ENCODE peak calls at places on chromosomes 5 and 9, in nine cellular contexts. B is GM06990, Q is neural progenitor cell, T is fibroblast of pulmonary artery, G is tibial nerve, E is endodermal cell, X is mucosa of descending colon, V is HFF-Myc, U is foreskin fibroblast. R is an unnamed sample.
A peak's percentile ranks its signal among the peaks of the same experiment; 100 is the strongest.

GRCh38 chr5:177489119-177489716 is 8.2 kb downstream of the PDLIM7 start:
- DNase-seq in B (no peak), Q (peak; percentile 40), T (no peak), G (no peak), E (peak; percentile 80), X (peak; percentile 74), V (no peak), U (no peak), R (no peak)

GRCh38 chr9:36398745-36399144 is 1.3 kb downstream of the RNF38 start:
- DNase-seq in B (no peak), Q (no peak), T (peak; percentile 43), G (no peak), E (no peak), X (no peak), V (no peak), U (peak; percentile 75), R (no peak)

GRCh38 chr5:57887851-57888621 is 405.4 kb upstream of the ACTBL2 start:
- DNase-seq in B (no peak), Q (peak; percentile 70), T (peak; percentile 77), G (peak; percentile 22), E (peak; percentile 72), X (no peak), V (no peak), U (peak; percentile 29), R (peak; percentile 25)

GRCh38 chr9:126844085-126844484 is 16.4 kb upstream of the ZBTB34 start:
- DNase-seq in B (no peak), Q (no peak), T (peak; percentile 56), G (no peak), E (no peak), X (no peak), V (peak; percentile 79), U (peak; percentile 87), R (no peak)

GRCh38 chr9:34650816-34651215 is 1.2 kb upstream of the IL11RA start:
- DNase-seq in B (no peak), Q (no peak), T (peak; percentile 40), G (no peak), E (no peak), X (no peak), V (no peak), U (no peak), R (no peak)

GRCh38 chr9:16023466-16023865 is 470.6 kb downstream of the CCDC171 start:
- DNase-seq in B (no peak), Q (no peak), T (peak; percentile 28), G (no peak), E (no peak), X (no peak), V (no peak), U (peak; percentile 86), R (no peak)

GRCh38 chr5:95599252-95599651 is 20.6 kb upstream of the GPR150 start:
- DNase-seq in B (no peak), Q (no peak), T (no peak), G (no peak), E (no peak), X (no peak), V (no peak), U (no peak), R (no peak)

GRCh38 chr9:36147441-36148175 is 11.1 kb downstream of the GLIPR2 start:
- DNase-seq in B (no peak), Q (no peak), T (no peak), G (no peak), E (no peak), X (no peak), V (no peak), U (no peak), R (no peak)

GRCh38 chr5:140823475-140823874 is 2.1 kb downstream of the PCDHA5 start:
- DNase-seq in B (no peak), Q (no peak), T (no peak), G (no peak), E (no peak), X (peak; percentile 44), V (no peak), U (no peak), R (no peak)

GRCh38 chr5:140822281-140822629 is 842 bp downstream of the PCDHA5 start:
- DNase-seq in B (no peak), Q (no peak), T (no peak), G (no peak), E (no peak), X (no peak), V (no peak), U (no peak), R (no peak)

GRCh38 chr5:140821375-140822280 is at the start of gene PCDHA5:
- DNase-seq in B (no peak), Q (no peak), T (peak; percentile 18), G (peak; percentile 19), E (peak; percentile 50), X (no peak), V (no peak), U (no peak), R (no peak)
- TF ChIP-seq CTCF in B (peak; percentile 8), Q (no peak), T (peak; percentile 42), G (no peak), E (peak; percentile 55), X (no peak), V (peak; percentile 66), U (peak; percentile 30), R (no peak)

GRCh38 chr5:136028090-136028489 is 698 bp upstream of the TGFBI start:
- DNase-seq in B (no peak), Q (no peak), T (no peak), G (no peak), E (peak; percentile 46), X (no peak), V (no peak), U (no peak), R (no peak)

GRCh38 chr5:136027316-136027715 is 1.5 kb upstream of the TGFBI start:
- DNase-seq in B (no peak), Q (no peak), T (no peak), G (no peak), E (no peak), X (no peak), V (no peak), U (no peak), R (no peak)

GRCh38 chr5:136030252-136030651 is 1.5 kb downstream of the TGFBI start:
- DNase-seq in B (no peak), Q (no peak), T (no peak), G (no peak), E (peak; percentile 25), X (no peak), V (no peak), U (no peak), R (no peak)

GRCh38 chr5:136030956-136031611 is 2.3 kb downstream of the TGFBI start:
- DNase-seq in B (no peak), Q (peak; percentile 39), T (no peak), G (no peak), E (peak; percentile 26), X (no peak), V (no peak), U (no peak), R (no peak)

GRCh38 chr5:136028782-136029742 is at the start of gene TGFBI:
- DNase-seq in B (no peak), Q (peak; percentile 88), T (peak; percentile 73), G (peak; percentile 50), E (peak; percentile 90), X (peak; percentile 73), V (no peak), U (peak; percentile 60), R (no peak)
- TF ChIP-seq CTCF in B (no peak), Q (peak; percentile 27), T (no peak), G (no peak), E (peak; percentile 39), X (no peak), V (no peak), U (no peak), R (no peak)

DNA sequence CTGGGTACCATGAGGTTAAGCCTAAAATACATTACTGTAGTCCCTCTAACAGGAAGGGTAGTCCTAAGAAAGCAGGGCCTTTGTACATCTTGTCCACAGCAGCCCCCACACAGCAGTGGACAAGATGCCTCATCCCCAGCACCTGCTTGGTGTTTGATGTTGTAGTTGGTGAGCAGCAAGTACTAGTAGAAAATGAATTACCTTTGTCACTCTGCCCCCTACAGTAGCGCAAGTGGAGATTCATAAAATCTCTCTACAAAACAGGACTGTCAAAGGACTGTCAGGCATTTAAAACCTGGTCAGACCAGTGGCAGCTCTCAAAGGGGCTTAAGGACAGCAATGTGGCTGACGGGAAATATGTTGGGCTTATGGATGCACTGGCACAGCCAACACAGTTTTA is 122.5 kb downstream of the TMEM174 start:
- DNase-seq in B (no peak), Q (peak; percentile 39), T (no peak), G (no peak), E (no peak), X (no peak), V (no peak), U (no peak), R (no peak)
- TF ChIP-seq CTCF in B (peak; percentile 14), Q (peak; percentile 35), T (no peak), G (no peak), E (peak; percentile 61), X (no peak), V (no peak), U (no peak), R (peak; percentile 11)

GRCh38 chr5:28770307-28770706 is 1731.9 kb upstream of the CDH9 start:
- DNase-seq in B (no peak), Q (no peak), T (no peak), G (no peak), E (no peak), X (no peak), V (no peak), U (no peak), R (no peak)

GRCh38 chr5:28766565-28767158 is 1728.3 kb upstream of the CDH9 start:
- DNase-seq in B (no peak), Q (peak; percentile 51), T (peak; percentile 69), G (peak; percentile 7), E (no peak), X (no peak), V (no peak), U (no peak), R (no peak)
- TF ChIP-seq CTCF in B (peak; percentile 4), Q (peak; percentile 62), T (peak; percentile 36), G (peak; percentile 24), E (peak; percentile 85), X (no peak), V (no peak), U (peak; percentile 12), R (peak; percentile 61)

DNA sequence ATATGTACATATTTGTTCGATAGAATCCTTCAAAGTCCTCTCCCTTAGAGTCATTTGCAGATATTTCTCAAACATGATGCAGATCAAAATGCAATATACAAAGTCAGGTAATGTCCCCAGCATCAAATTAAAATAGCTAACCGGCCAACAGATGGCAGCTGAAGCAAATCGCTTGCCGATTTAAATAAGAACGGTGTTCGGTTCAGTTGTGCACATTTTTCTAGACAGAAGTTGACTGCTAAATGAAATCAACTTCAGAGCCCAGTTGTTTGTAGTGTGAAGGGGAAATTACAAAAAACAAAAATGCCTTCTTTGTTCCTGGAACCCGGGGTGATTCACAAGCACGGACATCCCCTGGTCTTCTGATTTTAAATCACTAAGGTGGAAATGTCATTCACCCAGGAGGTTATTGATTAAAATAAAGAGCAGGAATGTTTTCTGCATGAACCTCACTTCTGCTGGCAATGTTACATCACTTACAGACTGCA is 219.2 kb downstream of the EBF1 start:
- DNase-seq in B (peak; percentile 41), Q (no peak), T (peak; percentile 16), G (no peak), E (no peak), X (no peak), V (no peak), U (no peak), R (no peak)
- TF ChIP-seq CTCF in B (peak; percentile 35), Q (no peak), T (no peak), G (no peak), E (no peak), X (no peak), V (no peak), U (no peak), R (peak; percentile 18)

DNA sequence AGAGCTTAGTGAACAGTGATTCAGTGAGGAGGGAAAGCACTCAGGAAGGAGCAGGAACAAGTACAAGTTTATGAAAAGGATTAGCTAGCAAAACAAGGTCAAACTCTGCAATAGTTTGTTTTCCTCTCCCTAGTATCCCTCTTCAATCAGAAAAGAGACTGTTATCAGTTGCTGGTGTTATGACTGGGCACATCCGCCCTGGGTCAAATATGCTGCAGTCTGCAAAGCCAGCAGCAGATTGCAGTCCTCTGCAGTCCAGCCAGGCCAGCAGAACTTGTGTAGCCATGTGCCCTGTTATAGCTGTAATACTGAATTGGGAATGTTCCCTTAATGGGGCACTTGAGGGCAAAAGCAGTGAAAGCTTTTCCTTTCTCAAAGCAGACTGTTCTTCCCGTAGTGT is 12.0 kb downstream of the PCDHAC2 start:
- DNase-seq in B (no peak), Q (no peak), T (no peak), G (no peak), E (no peak), X (no peak), V (no peak), U (no peak), R (no peak)
- TF ChIP-seq CTCF in B (no peak), Q (no peak), T (no peak), G (no peak), E (no peak), X (no peak), V (no peak), U (no peak), R (no peak)